ENCODE peak calls at places on chromosome 18, in four cellular contexts. F is hepatocyte, N is neural progenitor cell, B is GM23338. X is an unnamed sample.

GRCh38 chr18:58097127-58097906 is 53.3 kb downstream of the NEDD4L start:
- DNase-seq in F (no peak), N (no peak), B (no peak), X (no peak)

GRCh38 chr18:9712606-9713005 is 4.5 kb downstream of the RAB31 start:
- DNase-seq in F (no peak), N (no peak), B (no peak), X (no peak)

GRCh38 chr18:74453011-74453571 is 4.0 kb downstream of the DIPK1C start:
- DNase-seq in F (no peak), N (peak), B (no peak), X (no peak)

GRCh38 chr18:45373286-45373880 is 241.9 kb upstream of the SLC14A2 start:
- DNase-seq in F (no peak), N (no peak), B (no peak), X (no peak)

GRCh38 chr18:21735452-21736015 is 5.1 kb upstream of the MIB1 start:
- DNase-seq in F (peak), N (peak), B (peak), X (peak)

GRCh38 chr18:43869451-43870008 is 592.2 kb upstream of the SYT4 start:
- DNase-seq in F (no peak), N (no peak), B (no peak), X (no peak)

GRCh38 chr18:44927127-44927849 is 246.6 kb downstream of the SETBP1 start:
- DNase-seq in F (no peak), N (no peak), B (no peak), X (peak)

GRCh38 chr18:77127769-77128671 is 4.6 kb downstream of the MBP start:
- DNase-seq in F (peak), N (no peak), B (no peak), X (peak)

GRCh38 chr18:59005266-59005665 is 134.4 kb upstream of the SEC11C start:
- DNase-seq in F (peak), N (no peak), B (peak), X (peak)

GRCh38 chr18:57533399-57533884 is 53.1 kb downstream of the FECH start:
- DNase-seq in F (no peak), N (peak), B (peak), X (no peak)

GRCh38 chr18:75374466-75374865 is 53.0 kb downstream of the SMIM21 start:
- DNase-seq in F (no peak), N (no peak), B (no peak), X (peak)

GRCh38 chr18:76359909-76360308 is 135.1 kb downstream of the ZNF516 start:
- DNase-seq in F (no peak), N (no peak), B (no peak), X (no peak)

GRCh38 chr18:22900558-22901183 is 32.5 kb upstream of the RBBP8 start:
- DNase-seq in F (no peak), N (no peak), B (no peak), X (no peak)

GRCh38 chr18:907880-908512 is 3.3 kb downstream of the ADCYAP1 start:
- DNase-seq in F (no peak), N (peak), B (peak), X (no peak)

GRCh38 chr18:61896767-61897166 is 4.0 kb upstream of the RNF152 start:
- DNase-seq in F (peak), N (peak), B (no peak), X (no peak)

GRCh38 chr18:80175451-80176235 is 66.6 kb downstream of the ADNP2 start:
- DNase-seq in F (no peak), N (no peak), B (no peak), X (no peak)

GRCh38 chr18:9918016-9918680 is 4.3 kb downstream of the VAPA start:
- DNase-seq in F (peak), N (no peak), B (no peak), X (peak)

GRCh38 chr18:24734058-24734457 is 273.6 kb downstream of the HRH4 start:
- DNase-seq in F (peak), N (peak), B (peak), X (peak)

GRCh38 chr18:28124239-28125029 is 52.5 kb downstream of the CDH2 start:
- DNase-seq in F (no peak), N (no peak), B (no peak), X (peak)

GRCh38 chr18:43751203-43751602 is 473.9 kb upstream of the SYT4 start:
- DNase-seq in F (no peak), N (no peak), B (no peak), X (peak)

GRCh38 chr18:46615720-46616119 is 41.3 kb downstream of the LOXHD1 start:
- DNase-seq in F (no peak), N (no peak), B (no peak), X (no peak)

GRCh38 chr18:48649231-48649630 is 110.4 kb downstream of the CTIF start:
- DNase-seq in F (peak), N (peak), B (peak), X (no peak)
- TF ChIP-seq CTCF in F (no peak), N (peak), B (no peak), X (no peak)

DNA sequence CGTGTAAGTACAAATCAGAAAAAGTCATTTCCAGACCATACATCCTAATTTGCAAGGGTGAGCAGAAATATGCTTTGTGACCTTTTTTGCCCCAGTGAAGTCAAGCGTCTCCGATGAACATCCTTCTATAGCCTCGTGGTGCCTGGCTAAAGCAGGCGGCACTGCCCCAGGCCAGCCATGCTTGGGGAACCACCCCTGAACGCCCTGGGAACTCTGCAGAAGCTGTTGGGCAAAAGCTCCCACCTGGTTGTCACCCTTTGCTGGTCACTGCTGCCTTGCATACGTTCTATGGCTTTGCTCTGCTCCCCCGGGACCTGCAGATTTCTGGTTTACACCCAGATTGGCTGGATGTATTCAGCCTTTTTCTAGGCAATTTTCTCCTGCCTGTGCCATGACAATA is 256.4 kb downstream of the SS18 start:
- DNase-seq in F (no peak), N (no peak), B (no peak), X (no peak)
- H2AFZ ChIP-seq in F (no peak), N (no peak), B (peak), X (no peak)

GRCh38 chr18:32542221-32542798 is 71.6 kb upstream of the GAREM1 start:
- DNase-seq in F (no peak), N (peak), B (peak), X (no peak)
- TF ChIP-seq EZH2phosphoT487 in F (no peak), N (no peak), B (no peak), X (no peak)

DNA sequence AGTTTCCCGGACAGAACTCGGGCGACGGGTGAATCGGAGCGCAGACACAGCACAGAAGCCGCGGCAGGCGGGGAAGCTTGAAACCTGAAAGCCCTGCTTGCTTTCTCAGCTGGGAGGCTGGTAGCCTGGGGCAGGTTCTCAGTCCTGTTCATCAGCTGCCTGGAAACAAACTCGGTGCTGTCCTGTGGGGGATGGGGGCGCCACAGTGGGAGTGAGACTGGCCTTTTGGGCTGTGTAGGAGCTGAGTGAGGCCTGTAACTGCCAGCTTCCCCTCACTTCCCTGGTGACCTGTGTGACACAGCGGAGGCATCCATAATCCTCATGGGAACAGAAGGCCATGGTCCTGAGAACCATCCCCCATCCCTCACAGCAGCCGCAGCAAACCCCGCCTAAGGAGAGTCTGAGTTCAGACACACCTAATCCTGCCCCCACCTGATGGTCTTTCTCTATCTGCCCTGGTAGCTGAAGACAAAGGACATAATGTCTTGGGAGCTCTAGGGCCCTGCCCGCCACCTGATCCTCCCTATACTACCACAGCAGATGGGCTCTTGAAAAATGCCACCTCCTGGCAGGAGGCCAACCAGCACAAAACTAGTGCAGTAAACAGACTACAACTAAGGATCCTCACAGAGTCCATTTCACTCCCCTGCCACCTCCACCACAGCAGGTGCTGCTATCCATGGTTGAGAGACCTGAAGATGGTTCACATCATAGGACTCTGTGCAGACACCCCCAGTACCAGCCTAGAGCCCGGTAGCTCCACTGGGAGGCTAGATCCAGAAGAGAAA is 52.7 kb upstream of the LDLRAD4 start:
- DNase-seq in F (no peak), N (peak), B (peak), X (no peak)
- TF ChIP-seq CTCF in F (no peak), N (no peak), B (peak), X (no peak)

DNA sequence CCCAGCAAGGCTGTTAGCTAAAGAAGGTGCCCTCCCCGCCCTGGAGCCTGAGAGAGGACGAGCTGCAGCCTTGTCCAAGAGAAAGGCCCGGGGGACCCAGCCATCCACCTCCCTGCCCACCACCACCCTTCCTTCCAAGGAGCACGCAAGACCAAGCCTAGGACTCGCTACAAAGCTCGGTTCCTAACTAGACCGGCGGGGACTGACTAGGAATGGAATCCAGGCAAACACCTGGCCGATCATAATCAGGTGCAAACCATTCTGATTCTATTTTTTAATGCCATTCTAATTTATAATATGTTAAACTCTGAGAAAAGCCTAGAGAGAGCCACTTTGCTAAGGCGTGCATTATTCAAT is 19.7 kb upstream of the TUBB6 start:
- DNase-seq in F (no peak), N (no peak), B (peak), X (no peak)
- H2AFZ ChIP-seq in F (peak), N (peak), B (peak), X (peak)

GRCh38 chr18:68549257-68549871 is 165.5 kb downstream of the TMX3 start:
- DNase-seq in F (no peak), N (no peak), B (no peak), X (peak)
- TF ChIP-seq EZH2phosphoT487 in F (no peak), N (no peak), B (no peak), X (no peak)

X was measured in PC-3.